ENCODE peak calls at places on chromosomes 16 and 17, in five cellular contexts. J is stimulated activated CD4-positive, alpha-beta T cell treated with anti-CD3 and anti-CD28 coated beads, Interleukin-1b, Interleukin-23, amount 100 ng/mL, for 24 hours; U is left ventricle myocardium inferior; W is lower leg skin; L is HuH-7. N is an unnamed sample.

GRCh38 chr16:457732-458400 is 32.4 kb downstream of the RAB11FIP3 start:
- DNase-seq in J (no peak), U (no peak), W (no peak), L (no peak), N (no peak)

GRCh38 chr17:79791354-79792123 is 5.3 kb downstream of the CBX8 start:
- DNase-seq in J (no peak), U (no peak), W (no peak), L (no peak), N (no peak)

GRCh38 chr17:1907818-1908698 is 78.3 kb downstream of the RPA1 start:
- DNase-seq in J (no peak), U (no peak), W (no peak), L (no peak), N (peak)

GRCh38 chr17:17751489-17751995 is 70.3 kb downstream of the RAI1 start:
- DNase-seq in J (no peak), U (no peak), W (no peak), L (no peak), N (no peak)

GRCh38 chr17:36085710-36086268 is 4.2 kb downstream of the CCL3 start:
- DNase-seq in J (no peak), U (no peak), W (no peak), L (no peak), N (no peak)

GRCh38 chr17:32527146-32527545 is 40.4 kb downstream of the CDK5R1 start:
- DNase-seq in J (no peak), U (no peak), W (no peak), L (no peak), N (no peak)

GRCh38 chr17:70767102-70767701 is 597.9 kb downstream of the KCNJ2 start:
- DNase-seq in J (no peak), U (no peak), W (no peak), L (peak), N (no peak)

GRCh38 chr16:75130150-75130771 is 13.7 kb upstream of the LDHD start:
- DNase-seq in J (no peak), U (no peak), W (no peak), L (no peak), N (no peak)

GRCh38 chr16:4461250-4462085 is 13.0 kb downstream of the NMRAL1 start:
- DNase-seq in J (no peak), U (no peak), W (no peak), L (no peak), N (no peak)

GRCh38 chr17:6755281-6755680 is 565 bp upstream of the XAF1 start:
- DNase-seq in J (no peak), U (peak), W (no peak), L (no peak), N (no peak)

GRCh38 chr17:77959216-77959925 is 868 bp downstream of the TNRC6C start:
- DNase-seq in J (peak), U (no peak), W (no peak), L (peak), N (peak)

GRCh38 chr17:45914036-45914717 is 19.8 kb downstream of the MAPT start:
- DNase-seq in J (no peak), U (no peak), W (no peak), L (no peak), N (no peak)

GRCh38 chr16:87380875-87381274 is 2.7 kb downstream of the FBXO31 start:
- DNase-seq in J (no peak), U (no peak), W (no peak), L (no peak), N (no peak)

GRCh38 chr16:11094075-11094593 is 149.8 kb downstream of the CLEC16A start:
- DNase-seq in J (no peak), U (no peak), W (no peak), L (no peak), N (peak)

GRCh38 chr17:74380086-74380958 is 13.0 kb downstream of the GPR142 start:
- DNase-seq in J (no peak), U (no peak), W (peak), L (no peak), N (no peak)

GRCh38 chr16:50547340-50547865 is 793 bp upstream of the NKD1 start:
- DNase-seq in J (peak), U (peak), W (no peak), L (peak), N (peak)

GRCh38 chr17:64457156-64457555 is 8.2 kb downstream of the MILR1 start:
- DNase-seq in J (no peak), U (no peak), W (no peak), L (no peak), N (no peak)

GRCh38 chr16:67677712-67678111 is 11.1 kb downstream of the C16orf86 start:
- DNase-seq in J (no peak), U (no peak), W (no peak), L (no peak), N (no peak)

GRCh38 chr17:81561494-81561885 is 9.3 kb upstream of the FAAP100 start:
- DNase-seq in J (no peak), U (no peak), W (no peak), L (no peak), N (no peak)

GRCh38 chr17:41849251-41849990 is 11.8 kb downstream of the KLHL10 start:
- DNase-seq in J (no peak), U (no peak), W (no peak), L (no peak), N (peak)

GRCh38 chr17:45102856-45103255 is 29.5 kb downstream of the PLCD3 start:
- DNase-seq in J (no peak), U (no peak), W (no peak), L (no peak), N (no peak)

GRCh38 chr17:60579090-60579489 is 20.9 kb upstream of the PPM1D start:
- DNase-seq in J (no peak), U (no peak), W (no peak), L (no peak), N (no peak)

GRCh38 chr16:67426950-67427349 is 4.0 kb upstream of the HSD11B2 start:
- DNase-seq in J (no peak), U (peak), W (no peak), L (no peak), N (no peak)

GRCh38 chr16:11240636-11241473 is 15.1 kb downstream of the SOCS1 start:
- DNase-seq in J (no peak), U (peak), W (no peak), L (no peak), N (no peak)

GRCh38 chr16:21162661-21163151 is 4.2 kb downstream of the LDAF1 start:
- DNase-seq in J (no peak), U (peak), W (no peak), L (no peak), N (no peak)

GRCh38 chr17:55580596-55581133 is 69.4 kb upstream of the SMIM36 start:
- DNase-seq in J (no peak), U (no peak), W (no peak), L (no peak), N (peak)

GRCh38 chr17:42276609-42277341 is 584 bp upstream of the STAT5B start:
- DNase-seq in J (no peak), U (peak), W (peak), L (peak), N (no peak)